ENCODE peak calls at places on chromosomes 11 and 22, in eight cellular contexts. K, Y, I, N, L, U, D and E are unnamed samples.

GRCh38 chr11:66868726-66869291 is 11.9 kb downstream of the LRFN4 start:
- DNase-seq in K (no peak), Y (peak; percentile 74), I (no peak), N (no peak), L (peak; percentile 86), U (no peak), D (peak; percentile 86), E (peak; percentile 92)

GRCh38 chr11:73461335-73461840 is 85.2 kb downstream of the RELT start:
- DNase-seq in K (no peak), Y (no peak), I (no peak), N (no peak), L (no peak), U (no peak), D (no peak), E (no peak)

GRCh38 chr11:8062781-8063257 is 18.2 kb upstream of the TUB start:
- DNase-seq in K (no peak), Y (no peak), I (no peak), N (peak; percentile 21), L (no peak), U (no peak), D (no peak), E (no peak)

GRCh38 chr11:92322225-92322624 is 97.6 kb downstream of the FAT3 start:
- DNase-seq in K (peak; percentile 6), Y (no peak), I (peak; percentile 74), N (no peak), L (no peak), U (no peak), D (no peak), E (no peak)

GRCh38 chr11:13666708-13667107 is 1.8 kb upstream of the FAR1 start:
- DNase-seq in K (no peak), Y (no peak), I (no peak), N (no peak), L (no peak), U (no peak), D (no peak), E (no peak)

GRCh38 chr11:75476716-75477613 is 44.0 kb upstream of the KLHL35 start:
- DNase-seq in K (no peak), Y (no peak), I (no peak), N (no peak), L (peak; percentile 35), U (no peak), D (no peak), E (no peak)

GRCh38 chr11:77073328-77074001 is 6.7 kb downstream of the CAPN5 start:
- DNase-seq in K (peak; percentile 94), Y (peak; percentile 83), I (peak; percentile 88), N (peak; percentile 96), L (peak; percentile 90), U (peak; percentile 94), D (no peak), E (peak; percentile 90)

GRCh38 chr11:11608783-11609232 is 13.0 kb downstream of the GALNT18 start:
- DNase-seq in K (peak; percentile 19), Y (no peak), I (no peak), N (no peak), L (no peak), U (peak; percentile 69), D (no peak), E (no peak)

GRCh38 chr22:41603873-41604332 is 14.3 kb upstream of the PMM1 start:
- DNase-seq in K (no peak), Y (no peak), I (no peak), N (no peak), L (no peak), U (no peak), D (no peak), E (no peak)

GRCh38 chr22:49765091-49765771 is 62.4 kb downstream of the BRD1 start:
- DNase-seq in K (no peak), Y (no peak), I (no peak), N (no peak), L (peak; percentile 38), U (no peak), D (no peak), E (peak; percentile 40)

GRCh38 chr11:72475359-72475758 is 41.0 kb upstream of the CLPB start:
- DNase-seq in K (no peak), Y (no peak), I (no peak), N (no peak), L (no peak), U (no peak), D (no peak), E (no peak)

GRCh38 chr11:130023204-130023603 is 20.6 kb upstream of the PRDM10 start:
- DNase-seq in K (peak; percentile 62), Y (peak; percentile 86), I (peak; percentile 70), N (no peak), L (no peak), U (peak; percentile 77), D (no peak), E (no peak)

GRCh38 chr11:106077609-106078517 is at the start of gene AASDHPPT:
- DNase-seq in K (peak; percentile 36), Y (peak; percentile 34), I (peak; percentile 29), N (no peak), L (no peak), U (peak; percentile 46), D (no peak), E (no peak)

GRCh38 chr11:12871788-12872321 is 137.3 kb upstream of the RASSF10 start:
- DNase-seq in K (no peak), Y (no peak), I (no peak), N (peak; percentile 47), L (no peak), U (peak; percentile 22), D (no peak), E (no peak)

GRCh38 chr11:75351541-75352416 is at the start of gene ARRB1:
- DNase-seq in K (peak; percentile 75), Y (no peak), I (peak; percentile 6), N (peak; percentile 54), L (peak; percentile 90), U (peak; percentile 62), D (peak; percentile 83), E (peak; percentile 85)

GRCh38 chr11:6240139-6240538 is 1.2 kb downstream of the CNGA4 start:
- DNase-seq in K (no peak), Y (no peak), I (no peak), N (no peak), L (peak; percentile 34), U (no peak), D (no peak), E (no peak)

GRCh38 chr11:121426476-121427454 is 25.3 kb upstream of the SORL1 start:
- DNase-seq in K (no peak), Y (no peak), I (no peak), N (no peak), L (peak; percentile 75), U (no peak), D (peak; percentile 75), E (peak; percentile 74)

GRCh38 chr22:24994070-24994763 is 41.7 kb downstream of the KIAA1671 start:
- DNase-seq in K (no peak), Y (peak; percentile 97), I (no peak), N (no peak), L (peak; percentile 85), U (peak; percentile 62), D (peak; percentile 31), E (peak; percentile 89)

GRCh38 chr11:131999084-131999483 is 628.7 kb downstream of the NTM start:
- DNase-seq in K (peak; percentile 34), Y (no peak), I (no peak), N (no peak), L (no peak), U (peak; percentile 27), D (no peak), E (no peak)

GRCh38 chr11:131998020-131998419 is 627.6 kb downstream of the NTM start:
- DNase-seq in K (no peak), Y (no peak), I (no peak), N (no peak), L (no peak), U (no peak), D (no peak), E (no peak)

GRCh38 chr11:132005874-132006273 is 635.5 kb downstream of the NTM start:
- DNase-seq in K (no peak), Y (no peak), I (no peak), N (no peak), L (no peak), U (no peak), D (no peak), E (no peak)

GRCh38 chr11:131999955-132000354 is 629.5 kb downstream of the NTM start:
- DNase-seq in K (no peak), Y (no peak), I (no peak), N (no peak), L (no peak), U (no peak), D (no peak), E (no peak)
- H3K4me3 ChIP-seq in K (no peak overlapping the region), Y (no peak overlapping the region), I (no peak overlapping the region), N (no peak overlapping the region), L (no peak overlapping the region), U (no peak overlapping the region), D (no peak overlapping the region), E (no peak overlapping the region)

GRCh38 chr11:65558785-65559509 is 788 bp upstream of the LTBP3 start:
- DNase-seq in K (peak; percentile 71), Y (no peak), I (peak; percentile 41), N (peak; percentile 73), L (no peak), U (peak; percentile 69), D (no peak), E (peak; percentile 75)
- H3K4me3 ChIP-seq in K (peak overlapping the region; percentile 15), Y (peak overlapping the region; percentile 77), I (peak overlapping the region; percentile 29), N (peak overlapping the region; percentile 58), L (peak overlapping the region; percentile 74), U (peak overlapping the region; percentile 40), D (peak overlapping the region; percentile 71), E (no peak overlapping the region)

GRCh38 chr22:32574957-32575893 is 100.6 kb downstream of the FBXO7 start:
- DNase-seq in K (no peak), Y (no peak), I (no peak), N (no peak), L (no peak), U (no peak), D (peak; percentile 45), E (no peak)

GRCh38 chr22:32573991-32574390 is 99.4 kb downstream of the FBXO7 start:
- DNase-seq in K (no peak), Y (no peak), I (no peak), N (no peak), L (no peak), U (no peak), D (no peak), E (no peak)

GRCh38 chr22:32572741-32573140 is 98.1 kb downstream of the FBXO7 start:
- DNase-seq in K (no peak), Y (no peak), I (no peak), N (no peak), L (no peak), U (no peak), D (no peak), E (no peak)

GRCh38 chr22:32574397-32574796 is 99.8 kb downstream of the FBXO7 start:
- DNase-seq in K (no peak), Y (no peak), I (no peak), N (no peak), L (no peak), U (no peak), D (no peak), E (no peak)

GRCh38 chr22:32571764-32572163 is 97.2 kb downstream of the FBXO7 start:
- DNase-seq in K (no peak), Y (no peak), I (no peak), N (no peak), L (no peak), U (no peak), D (no peak), E (no peak)
- H3K4me3 ChIP-seq in K (no peak overlapping the region), Y (no peak overlapping the region), I (no peak overlapping the region), N (no peak overlapping the region), L (no peak overlapping the region), U (no peak overlapping the region), D (no peak overlapping the region), E (no peak overlapping the region)

DNA sequence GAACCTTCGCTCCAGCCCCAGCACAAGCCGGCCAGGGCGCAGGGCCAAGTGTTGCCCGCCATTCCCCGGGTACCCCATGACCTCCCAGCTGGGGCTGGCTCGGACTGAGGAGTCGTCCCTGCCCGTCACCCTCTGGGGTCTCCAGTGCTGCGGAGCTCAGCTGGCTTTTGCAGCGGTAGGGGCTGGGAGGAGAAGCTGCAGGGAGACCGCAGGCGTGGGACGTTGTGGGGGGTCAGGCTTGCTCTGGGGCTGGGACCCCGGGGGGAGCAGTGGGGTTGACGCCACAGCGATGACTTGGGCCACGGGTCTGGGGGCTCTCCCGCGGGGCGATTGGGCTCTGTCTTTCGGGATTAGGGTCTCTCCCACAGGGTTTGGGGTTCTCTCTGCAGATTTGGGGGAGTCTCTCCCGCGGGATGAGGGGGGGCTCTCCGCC is 376 bp upstream of the GAL start:
- DNase-seq in K (no peak), Y (no peak), I (no peak), N (no peak), L (no peak), U (no peak), D (no peak), E (no peak)
- H3K4me3 ChIP-seq in K (no peak overlapping the region), Y (peak overlapping the region; percentile 72), I (no peak overlapping the region), N (no peak overlapping the region), L (peak overlapping the region; percentile 47), U (no peak overlapping the region), D (peak overlapping the region; percentile 58), E (no peak overlapping the region)